ENCODE peak calls at places on chromosome 17, in eight cellular contexts. V is stomach, D is prostate gland, J is sigmoid colon, O is SK-N-SH, I is GM12892, S is Panc1, K is HL-60. E is an unnamed sample.

GRCh38 chr17:56833023-56833811 is 503 bp downstream of the C17orf67 start:
- DNase-seq in J (peak), V (peak), S (no peak), O (peak), I (peak), D (peak), K (peak), E (peak)

GRCh38 chr17:78368854-78369495 is 9.1 kb upstream of the SOCS3 start:
- DNase-seq in D (no peak), K (no peak), O (no peak), J (no peak), I (no peak), V (no peak), S (no peak), E (no peak)

GRCh38 chr17:66747561-66748275 is 87.2 kb upstream of the CACNG5 start:
- DNase-seq in K (no peak), S (no peak), O (no peak), I (no peak), V (no peak), D (no peak), J (peak), E (no peak)

GRCh38 chr17:70503449-70503848 is 334.1 kb downstream of the KCNJ2 start:
- DNase-seq in I (no peak), V (no peak), O (no peak), D (no peak), J (no peak), K (no peak), S (no peak), E (no peak)

GRCh38 chr17:34378664-34379101 is 15.7 kb upstream of the CCL1 start:
- DNase-seq in D (no peak), O (no peak), V (no peak), J (no peak), S (no peak), I (peak), K (no peak), E (peak)

GRCh38 chr17:73465130-73465529 is 153.3 kb upstream of the CDC42EP4 start:
- DNase-seq in D (no peak), V (no peak), J (no peak), K (no peak), S (no peak), I (no peak), O (no peak), E (no peak)

GRCh38 chr17:13599808-13600398 is 1.8 kb downstream of the HS3ST3A1 start:
- DNase-seq in O (no peak), V (no peak), K (no peak), J (no peak), S (no peak), D (no peak), I (no peak), E (no peak)

GRCh38 chr17:33291248-33292183 is 1.6 kb downstream of the ASIC2 start:
- DNase-seq in V (no peak), K (peak), I (no peak), O (peak), D (no peak), S (no peak), J (no peak), E (peak)

GRCh38 chr17:47735536-47736011 is 2.5 kb downstream of the TBX21 start:
- DNase-seq in O (peak), I (peak), S (no peak), K (no peak), D (no peak), V (no peak), J (peak), E (no peak)

GRCh38 chr17:30186761-30187160 is 48.7 kb downstream of the SLC6A4 start:
- DNase-seq in D (no peak), V (no peak), K (no peak), J (no peak), I (no peak), O (no peak), S (no peak), E (no peak)

GRCh38 chr17:66715745-66716156 is 119.2 kb upstream of the CACNG5 start:
- DNase-seq in D (peak), K (no peak), I (peak), J (no peak), S (no peak), V (no peak), O (peak), E (no peak)

GRCh38 chr17:50514936-50515702 is 6.9 kb downstream of the MYCBPAP start:
- DNase-seq in K (no peak), I (no peak), D (peak), O (no peak), V (no peak), J (peak), S (no peak), E (no peak)

GRCh38 chr17:50935201-50936124 is 69.3 kb upstream of the TOB1 start:
- DNase-seq in O (no peak), I (no peak), J (peak), S (no peak), K (no peak), V (peak), D (no peak), E (peak)

GRCh38 chr17:29242051-29242450 is 4.6 kb upstream of the CRYBA1 start:
- DNase-seq in I (no peak), K (no peak), V (no peak), D (no peak), J (no peak), O (no peak), S (no peak), E (no peak)

GRCh38 chr17:78379134-78379497 is 667 bp downstream of the PGS1 start:
- DNase-seq in O (no peak), D (no peak), V (no peak), K (no peak), S (no peak), J (no peak), I (no peak), E (no peak)

GRCh38 chr17:48131216-48131824 is 23.8 kb downstream of the SNX11 start:
- DNase-seq in V (peak), J (peak), S (peak), K (no peak), O (peak), I (peak), D (peak), E (peak)

GRCh38 chr17:49995055-49995738 is at the start of gene DLX3:
- DNase-seq in O (peak), D (peak), J (peak), I (no peak), K (no peak), V (peak), S (no peak), E (peak)

GRCh38 chr17:35486920-35487727 is 38.6 kb upstream of the SLFN13 start:
- DNase-seq in S (no peak), V (peak), I (peak), K (peak), O (no peak), D (no peak), J (peak), E (peak)

GRCh38 chr17:80152057-80152831 is 5.3 kb upstream of the EIF4A3 start:
- DNase-seq in J (peak), I (no peak), V (no peak), S (no peak), D (no peak), K (no peak), O (no peak), E (no peak)

GRCh38 chr17:57678393-57678792 is 66.7 kb downstream of the CCDC182 start:
- DNase-seq in V (no peak), O (no peak), K (no peak), J (no peak), I (no peak), D (no peak), S (no peak), E (no peak)

GRCh38 chr17:59287452-59287851 is 44.0 kb upstream of the YPEL2 start:
- DNase-seq in V (no peak), I (no peak), D (no peak), J (no peak), S (no peak), O (no peak), K (peak), E (no peak)

GRCh38 chr17:79563237-79564013 is 47.4 kb downstream of the RBFOX3 start:
- DNase-seq in O (no peak), S (no peak), I (no peak), V (no peak), J (peak), D (no peak), K (no peak), E (no peak)

GRCh38 chr17:39130205-39130604 is 21.2 kb downstream of the PLXDC1 start:
- DNase-seq in I (no peak), V (no peak), S (no peak), D (no peak), K (no peak), O (no peak), J (no peak), E (no peak)

GRCh38 chr17:39208136-39208535 is 8.1 kb downstream of the RPL19 start:
- DNase-seq in K (no peak), D (no peak), O (no peak), I (no peak), V (no peak), J (no peak), S (no peak), E (no peak)

GRCh38 chr17:80081596-80081995 is 19.8 kb upstream of the GAA start:
- DNase-seq in V (no peak), K (no peak), D (no peak), J (no peak), I (no peak), S (no peak), O (no peak), E (no peak)

GRCh38 chr17:30824002-30824355 is 513 bp downstream of the CRLF3 start:
- DNase-seq in V (no peak), S (no peak), K (no peak), J (no peak), O (peak), I (no peak), D (no peak), E (peak)

GRCh38 chr17:1649116-1649843 is 386 bp downstream of the RILP start:
- DNase-seq in V (peak), D (peak), J (peak), O (peak), I (peak), S (no peak), K (no peak), E (peak)

GRCh38 chr17:1651559-1651844 is 1.8 kb upstream of the RILP start:
- DNase-seq in J (no peak), I (no peak), V (no peak), K (no peak), O (no peak), S (no peak), D (no peak), E (no peak)

GRCh38 chr17:1649844-1650409 is at the start of gene RILP:
- DNase-seq in I (peak), S (no peak), O (no peak), V (peak), K (no peak), D (peak), J (peak), E (peak)

GRCh38 chr17:1648582-1649115 is 1.0 kb downstream of the RILP start:
- DNase-seq in S (no peak), V (peak), K (peak), D (peak), O (peak), I (peak), J (peak), E (peak)

DNA sequence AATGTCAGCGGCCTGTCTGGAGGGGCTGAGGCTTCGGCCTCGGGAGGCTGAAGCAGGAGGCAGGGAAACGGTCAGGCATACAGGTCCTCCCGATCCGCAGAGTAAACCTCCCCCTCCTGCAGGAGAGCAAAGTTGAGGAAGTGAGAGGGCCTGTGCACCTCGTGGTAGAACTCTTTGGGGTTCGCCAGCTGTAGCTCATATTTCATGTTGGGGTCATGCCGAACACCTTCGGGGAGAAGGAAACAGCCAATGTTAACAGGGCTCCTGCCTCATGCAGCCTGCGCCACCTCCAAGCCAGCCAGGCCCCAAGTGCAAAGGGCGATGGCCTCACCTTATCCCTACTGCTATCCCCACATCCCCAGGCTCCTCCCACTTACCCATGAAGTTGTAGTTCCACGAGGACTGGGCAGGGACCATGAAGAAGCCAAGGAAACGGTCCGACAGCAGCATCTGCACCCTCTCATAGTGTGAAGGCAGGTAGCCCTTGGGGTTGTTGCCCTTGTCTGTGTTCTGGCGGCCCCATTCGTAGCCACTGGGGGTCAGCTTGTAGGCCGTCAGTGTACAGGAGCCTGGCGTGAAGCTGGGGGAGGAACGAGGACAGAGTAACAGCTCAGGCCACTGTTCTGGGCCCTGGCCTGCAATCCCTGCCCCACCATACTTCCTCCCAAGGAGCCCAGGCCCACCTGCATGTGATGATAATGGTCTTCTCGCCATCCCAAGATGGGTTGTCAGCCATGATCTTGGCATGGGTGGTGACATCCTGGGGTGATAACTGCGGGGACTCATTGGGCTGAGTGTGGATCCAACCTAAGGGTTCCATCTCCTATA is 1.3 kb upstream of the RILP start:
- DNase-seq in O (no peak), D (no peak), J (no peak), I (no peak), K (no peak), V (no peak), S (no peak), E (peak)
- TF ChIP-seq POLR2AphosphoS5 in O (no peak), D (no peak), J (no peak), I (no peak), K (no peak), V (no peak), S (peak), E (peak)

DNA sequence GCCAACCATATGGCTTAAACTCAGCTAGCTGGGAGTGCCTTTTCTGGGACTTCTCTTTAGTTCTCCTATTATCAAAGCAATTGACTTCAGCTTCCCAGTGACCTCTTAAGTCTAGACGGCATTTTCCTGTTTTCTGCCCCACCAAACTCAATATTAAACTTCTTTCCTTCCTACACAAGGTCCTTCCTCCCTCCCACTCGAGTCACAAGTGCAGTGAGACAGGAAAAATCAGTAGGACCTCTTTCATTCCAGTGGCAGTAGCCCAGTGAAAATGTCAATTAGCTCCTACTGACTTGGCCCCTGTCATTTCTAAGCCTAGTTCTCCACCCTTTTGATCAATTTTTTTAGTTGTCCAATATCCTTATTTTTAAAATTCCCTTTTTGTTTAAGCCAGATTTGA is 9.6 kb upstream of the NACA2 start:
- DNase-seq in V (no peak), K (no peak), O (no peak), D (no peak), J (no peak), S (no peak), I (no peak), E (no peak)
- TF ChIP-seq POLR2AphosphoS5 in V (no peak), K (no peak), O (no peak), D (no peak), J (no peak), S (no peak), I (no peak), E (no peak)

GRCh38 chr17:7710341-7710740 is 5.3 kb downstream of the EFNB3 start:
- DNase-seq in I (no peak), O (no peak), J (no peak), K (peak), V (no peak), S (no peak), D (no peak), E (no peak)
- TF ChIP-seq POLR2AphosphoS5 in I (no peak), O (no peak), J (no peak), K (no peak), V (no peak), S (no peak), D (no peak), E (no peak)

GRCh38 chr17:3964203-3965122 is at the start of gene ATP2A3:
- DNase-seq in J (no peak), O (peak), V (peak), I (peak), D (no peak), K (no peak), S (no peak), E (peak)

GRCh38 chr17:3961564-3962047 is 2.6 kb downstream of the ATP2A3 start:
- DNase-seq in O (no peak), K (no peak), S (no peak), V (no peak), D (no peak), I (no peak), J (no peak), E (peak)

GRCh38 chr17:3962217-3963069 is 1.8 kb downstream of the ATP2A3 start:
- DNase-seq in D (no peak), J (no peak), K (no peak), V (no peak), O (no peak), S (no peak), I (no peak), E (no peak)

GRCh38 chr17:3965123-3965800 is 1.0 kb upstream of the ATP2A3 start:
- DNase-seq in D (peak), O (peak), J (no peak), V (peak), K (no peak), I (peak), S (no peak), E (peak)

DNA sequence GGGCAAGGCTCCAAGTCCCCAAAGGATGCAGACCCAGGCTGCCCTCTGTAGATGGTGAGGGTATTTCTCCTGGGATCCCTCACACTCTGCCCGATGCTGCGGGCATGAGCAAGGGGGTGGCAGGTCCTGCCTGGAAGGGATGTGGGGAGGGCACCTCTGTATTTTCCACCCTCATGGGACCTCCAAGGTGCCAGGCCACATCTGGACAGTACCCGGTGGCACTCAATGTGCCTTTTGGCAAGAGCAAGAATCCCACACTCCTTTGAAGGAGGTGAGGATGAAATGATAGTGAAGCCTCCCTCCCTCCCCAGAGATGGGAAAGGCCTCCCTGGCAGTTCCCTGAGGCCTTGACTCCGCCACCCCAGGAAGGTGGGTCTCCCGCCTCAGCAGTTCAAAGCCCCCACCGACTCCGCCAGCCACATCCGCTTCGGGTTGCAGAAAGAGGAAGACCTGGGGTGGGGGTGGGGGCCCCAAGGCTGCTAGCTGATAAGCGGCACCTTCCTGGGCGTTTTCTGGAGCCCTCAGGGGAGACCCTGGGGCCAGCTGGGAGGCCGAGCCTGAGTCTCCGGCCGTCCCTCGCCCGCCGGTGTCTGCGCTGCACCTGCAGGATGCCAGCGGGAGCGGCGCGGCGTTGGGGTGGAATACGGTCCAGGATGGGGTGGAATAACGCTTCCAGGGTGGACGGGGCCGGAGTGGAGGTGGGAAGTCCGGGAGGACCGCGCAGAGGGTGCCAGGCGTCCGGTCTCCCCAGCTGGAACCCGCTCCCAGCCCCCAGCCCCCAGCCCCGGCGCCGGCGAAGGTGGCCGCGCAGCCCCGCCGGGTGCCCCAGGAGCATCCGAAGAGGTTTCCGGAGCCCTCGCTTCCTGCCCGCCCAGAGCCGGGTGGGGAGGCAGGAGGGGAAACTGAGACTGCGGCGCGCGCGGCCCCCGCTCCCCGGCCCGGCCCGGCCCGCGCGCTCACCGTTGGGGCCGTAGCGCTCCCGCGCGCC is 729 bp downstream of the ATP2A3 start:
- DNase-seq in K (no peak), V (peak), O (peak), D (no peak), S (no peak), I (peak), J (no peak), E (peak)
- TF ChIP-seq POLR2AphosphoS5 in K (peak), V (no peak), O (no peak), D (no peak), S (no peak), I (no peak), J (no peak), E (no peak)

DNA sequence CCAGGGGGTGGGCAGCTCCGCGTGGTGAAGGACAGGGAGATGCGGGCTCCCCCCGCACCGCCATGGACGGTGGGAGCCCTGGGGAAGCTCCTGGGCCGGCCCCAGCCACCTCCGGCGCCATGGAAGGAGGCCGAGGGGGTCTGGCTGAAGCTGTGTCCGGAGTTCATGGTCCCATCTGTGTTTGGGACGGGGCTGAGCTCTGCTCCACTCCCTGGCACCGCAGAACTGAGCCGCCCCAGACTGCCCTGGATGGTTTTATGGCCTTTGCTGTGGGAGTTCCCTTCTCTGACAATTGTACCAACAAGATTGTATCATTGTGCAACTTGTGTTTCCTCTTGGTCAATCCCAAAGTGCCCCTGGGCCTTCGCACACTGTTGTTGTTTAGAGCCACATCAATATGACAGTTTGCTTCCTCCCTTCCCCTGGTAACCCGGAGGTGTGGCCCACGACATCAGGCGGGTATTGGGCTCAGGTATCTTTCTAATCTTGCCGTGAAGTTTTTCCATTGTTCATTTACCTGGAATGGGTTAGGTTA is 942 bp downstream of the KRT23 start:
- DNase-seq in D (peak), V (no peak), S (no peak), I (no peak), K (no peak), J (no peak), O (no peak), E (peak)
- TF ChIP-seq POLR2AphosphoS5 in D (no peak), V (no peak), S (no peak), I (no peak), K (no peak), J (no peak), O (no peak), E (no peak)

E was measured in transverse colon.